ENCODE peak calls at places on chromosomes 13 and 19, in five cellular contexts. One of them, this sample, is unnamed.

GRCh38 chr19:30799854-30800755 is 427.9 kb downstream of the ZNF536 start:
- DNase-seq in neural progenitor cell: peak
- DNase-seq in activated CD4-positive, alpha-beta T cell treated with anti-CD3 and anti-CD28 coated beads, Interleukin-2, amount 50 U/mL, for 1 hour: peak
- DNase-seq in NAMALWA: peak
- DNase-seq in NCI-H446: no peak
- DNase-seq in this sample: no peak

GRCh38 chr19:32599736-32600157 is 18.8 kb downstream of the PDCD5 start:
- DNase-seq in neural progenitor cell: peak
- DNase-seq in activated CD4-positive, alpha-beta T cell treated with anti-CD3 and anti-CD28 coated beads, Interleukin-2, amount 50 U/mL, for 1 hour: peak
- DNase-seq in NAMALWA: peak
- DNase-seq in NCI-H446: peak
- DNase-seq in this sample: peak

GRCh38 chr13:42967660-42968059 is 24.4 kb downstream of the EPSTI1 start:
- DNase-seq in neural progenitor cell: no peak
- DNase-seq in activated CD4-positive, alpha-beta T cell treated with anti-CD3 and anti-CD28 coated beads, Interleukin-2, amount 50 U/mL, for 1 hour: no peak
- DNase-seq in NAMALWA: no peak
- DNase-seq in NCI-H446: no peak
- DNase-seq in this sample: no peak

GRCh38 chr19:8355631-8356402 is 8.1 kb upstream of the ANGPTL4 start:
- DNase-seq in neural progenitor cell: no peak
- DNase-seq in activated CD4-positive, alpha-beta T cell treated with anti-CD3 and anti-CD28 coated beads, Interleukin-2, amount 50 U/mL, for 1 hour: no peak
- DNase-seq in NAMALWA: no peak
- DNase-seq in NCI-H446: no peak
- DNase-seq in this sample: peak

GRCh38 chr13:48859168-48860105 is 116.3 kb upstream of the FNDC3A start:
- DNase-seq in neural progenitor cell: no peak
- DNase-seq in activated CD4-positive, alpha-beta T cell treated with anti-CD3 and anti-CD28 coated beads, Interleukin-2, amount 50 U/mL, for 1 hour: no peak
- DNase-seq in NAMALWA: peak
- DNase-seq in NCI-H446: no peak
- DNase-seq in this sample: no peak

GRCh38 chr19:56261145-56261544 is 11.4 kb upstream of the EDDM13 start:
- DNase-seq in neural progenitor cell: no peak
- DNase-seq in activated CD4-positive, alpha-beta T cell treated with anti-CD3 and anti-CD28 coated beads, Interleukin-2, amount 50 U/mL, for 1 hour: no peak
- DNase-seq in NAMALWA: no peak
- DNase-seq in NCI-H446: no peak
- DNase-seq in this sample: no peak

GRCh38 chr19:10871711-10872550 is 578 bp downstream of the CARM1 start:
- DNase-seq in neural progenitor cell: peak
- DNase-seq in activated CD4-positive, alpha-beta T cell treated with anti-CD3 and anti-CD28 coated beads, Interleukin-2, amount 50 U/mL, for 1 hour: peak
- DNase-seq in NAMALWA: peak
- DNase-seq in NCI-H446: no peak
- DNase-seq in this sample: no peak

GRCh38 chr13:40637644-40638043 is 28.8 kb downstream of the FOXO1 start:
- DNase-seq in neural progenitor cell: no peak
- DNase-seq in activated CD4-positive, alpha-beta T cell treated with anti-CD3 and anti-CD28 coated beads, Interleukin-2, amount 50 U/mL, for 1 hour: no peak
- DNase-seq in NAMALWA: no peak
- DNase-seq in NCI-H446: no peak
- DNase-seq in this sample: no peak

GRCh38 chr19:29415507-29415906 is 110.3 kb upstream of the VSTM2B start:
- DNase-seq in neural progenitor cell: peak
- DNase-seq in activated CD4-positive, alpha-beta T cell treated with anti-CD3 and anti-CD28 coated beads, Interleukin-2, amount 50 U/mL, for 1 hour: no peak
- DNase-seq in NAMALWA: no peak
- DNase-seq in NCI-H446: no peak
- DNase-seq in this sample: no peak

GRCh38 chr19:3034194-3034844 is 5.2 kb upstream of the TLE2 start:
- DNase-seq in neural progenitor cell: peak
- DNase-seq in activated CD4-positive, alpha-beta T cell treated with anti-CD3 and anti-CD28 coated beads, Interleukin-2, amount 50 U/mL, for 1 hour: no peak
- DNase-seq in NAMALWA: no peak
- DNase-seq in NCI-H446: no peak
- DNase-seq in this sample: no peak

GRCh38 chr19:13078897-13079541 is 23.6 kb downstream of the LYL1 start:
- DNase-seq in neural progenitor cell: no peak
- DNase-seq in activated CD4-positive, alpha-beta T cell treated with anti-CD3 and anti-CD28 coated beads, Interleukin-2, amount 50 U/mL, for 1 hour: no peak
- DNase-seq in NAMALWA: no peak
- DNase-seq in NCI-H446: peak
- DNase-seq in this sample: no peak

GRCh38 chr19:42589792-42590191 is 4.9 kb downstream of the CEACAM8 start:
- DNase-seq in neural progenitor cell: no peak
- DNase-seq in activated CD4-positive, alpha-beta T cell treated with anti-CD3 and anti-CD28 coated beads, Interleukin-2, amount 50 U/mL, for 1 hour: no peak
- DNase-seq in NAMALWA: no peak
- DNase-seq in NCI-H446: no peak
- DNase-seq in this sample: no peak

GRCh38 chr19:426725-427445 is 17.9 kb upstream of the C2CD4C start:
- DNase-seq in neural progenitor cell: no peak
- DNase-seq in activated CD4-positive, alpha-beta T cell treated with anti-CD3 and anti-CD28 coated beads, Interleukin-2, amount 50 U/mL, for 1 hour: no peak
- DNase-seq in NAMALWA: no peak
- DNase-seq in NCI-H446: no peak
- DNase-seq in this sample: no peak

GRCh38 chr19:4303778-4304508 is 455 bp upstream of the FSD1 start:
- DNase-seq in neural progenitor cell: no peak
- DNase-seq in activated CD4-positive, alpha-beta T cell treated with anti-CD3 and anti-CD28 coated beads, Interleukin-2, amount 50 U/mL, for 1 hour: no peak
- DNase-seq in NAMALWA: no peak
- DNase-seq in NCI-H446: no peak
- DNase-seq in this sample: no peak

GRCh38 chr13:43516401-43516826 is 270.4 kb downstream of the ENOX1 start:
- DNase-seq in neural progenitor cell: no peak
- DNase-seq in activated CD4-positive, alpha-beta T cell treated with anti-CD3 and anti-CD28 coated beads, Interleukin-2, amount 50 U/mL, for 1 hour: no peak
- DNase-seq in NAMALWA: no peak
- DNase-seq in NCI-H446: peak
- DNase-seq in this sample: no peak

GRCh38 chr13:80337706-80338105 is 3.2 kb downstream of the SPRY2 start:
- DNase-seq in neural progenitor cell: no peak
- DNase-seq in activated CD4-positive, alpha-beta T cell treated with anti-CD3 and anti-CD28 coated beads, Interleukin-2, amount 50 U/mL, for 1 hour: no peak
- DNase-seq in NAMALWA: no peak
- DNase-seq in NCI-H446: no peak
- DNase-seq in this sample: no peak

GRCh38 chr13:76610819-76611415 is 275.3 kb downstream of the KCTD12 start:
- DNase-seq in neural progenitor cell: no peak
- DNase-seq in activated CD4-positive, alpha-beta T cell treated with anti-CD3 and anti-CD28 coated beads, Interleukin-2, amount 50 U/mL, for 1 hour: no peak
- DNase-seq in NAMALWA: no peak
- DNase-seq in NCI-H446: no peak
- DNase-seq in this sample: peak

GRCh38 chr19:43548706-43549105 is 15.7 kb downstream of the ZNF575 start:
- DNase-seq in neural progenitor cell: no peak
- DNase-seq in activated CD4-positive, alpha-beta T cell treated with anti-CD3 and anti-CD28 coated beads, Interleukin-2, amount 50 U/mL, for 1 hour: no peak
- DNase-seq in NAMALWA: no peak
- DNase-seq in NCI-H446: no peak
- DNase-seq in this sample: no peak

GRCh38 chr13:75850915-75851314 is 214.8 kb downstream of the LMO7 start:
- DNase-seq in neural progenitor cell: no peak
- DNase-seq in activated CD4-positive, alpha-beta T cell treated with anti-CD3 and anti-CD28 coated beads, Interleukin-2, amount 50 U/mL, for 1 hour: no peak
- DNase-seq in NAMALWA: peak
- DNase-seq in NCI-H446: no peak
- DNase-seq in this sample: no peak